ENCODE peak calls at places on chromosomes 3 and 15, in five cellular contexts. J is CD4-positive, alpha-beta T cell; W is transverse colon; I is caudate nucleus; E is HCT116. F is an unnamed sample.
A peak's percentile ranks its signal among the peaks of the same experiment; 100 is the strongest.

GRCh38 chr3:110495201-110495927 is 576.3 kb upstream of the NECTIN3 start:
- DNase-seq in I (no peak), J (no peak), E (no peak), W (no peak), F (no peak)

GRCh38 chr3:25246921-25247320 is 181.1 kb upstream of the RARB start:
- DNase-seq in J (no peak), W (no peak), I (no peak), E (no peak), F (no peak)

GRCh38 chr15:27797765-27798164 is 301.4 kb downstream of the OCA2 start:
- DNase-seq in E (no peak), I (no peak), J (no peak), W (no peak), F (no peak)

GRCh38 chr3:124492824-124493223 is 237.4 kb upstream of the UMPS start:
- DNase-seq in J (no peak), E (peak; percentile 54), W (peak; percentile 69), I (peak; percentile 20), F (peak; percentile 73)

GRCh38 chr15:100766225-100767001 is 113.2 kb upstream of the ALDH1A3 start:
- DNase-seq in I (no peak), E (no peak), J (no peak), W (no peak), F (no peak)

GRCh38 chr3:53195066-53195450 is 34.0 kb downstream of the PRKCD start:
- DNase-seq in E (no peak), W (no peak), J (no peak), I (no peak), F (no peak)

GRCh38 chr15:75785771-75786563 is 57.3 kb upstream of the UBE2Q2 start:
- DNase-seq in W (no peak), E (no peak), J (no peak), I (no peak), F (peak; percentile 31)

GRCh38 chr3:171309906-171310359 is 150.3 kb downstream of the TNIK start:
- DNase-seq in W (no peak), I (no peak), E (no peak), J (no peak), F (no peak)

GRCh38 chr15:100903191-100903590 is 16.0 kb upstream of the LRRK1 start:
- DNase-seq in J (no peak), I (no peak), E (no peak), W (no peak), F (no peak)

F was measured in HepG2.